ENCODE peak calls at places on chromosome 6, in six cellular contexts. J, Q, H, R, X and M are unnamed samples.

GRCh38 chr6:21000391-21000801 is 466.1 kb downstream of the CDKAL1 start:
- DNase-seq in X (no peak), R (peak; percentile 86), H (no peak), Q (no peak), J (no peak), M (no peak)

GRCh38 chr6:41558033-41558807 is 12.0 kb downstream of the FOXP4 start:
- DNase-seq in H (no peak), X (no peak), Q (no peak), R (no peak), J (no peak), M (no peak)

GRCh38 chr6:53827485-53827884 is 32.7 kb downstream of the LRRC1 start:
- DNase-seq in J (no peak), X (no peak), Q (no peak), R (no peak), H (no peak), M (no peak)

GRCh38 chr6:162899148-162899547 is 171.4 kb downstream of the PACRG start:
- DNase-seq in H (no peak), X (no peak), J (no peak), Q (no peak), R (no peak), M (no peak)

GRCh38 chr6:166712554-166713228 is 85.6 kb upstream of the RPS6KA2 start:
- DNase-seq in X (no peak), H (no peak), Q (no peak), J (no peak), R (no peak), M (no peak)

GRCh38 chr6:167849846-167850459 is 23.2 kb downstream of the AFDN start:
- DNase-seq in R (peak; percentile 66), Q (no peak), H (no peak), X (no peak), J (no peak), M (peak; percentile 83)

GRCh38 chr6:119524410-119524809 is 174.8 kb upstream of the MAN1A1 start:
- DNase-seq in X (no peak), H (no peak), R (no peak), Q (no peak), J (no peak), M (no peak)

GRCh38 chr6:50062051-50062450 is 12.3 kb upstream of the DEFB112 start:
- DNase-seq in J (no peak), R (peak; percentile 2), Q (no peak), H (no peak), X (no peak), M (no peak)

GRCh38 chr6:11585426-11586016 is 48.0 kb downstream of the TMEM170B start:
- DNase-seq in H (no peak), X (no peak), R (peak; percentile 44), J (no peak), Q (peak; percentile 31), M (peak; percentile 36)

GRCh38 chr6:30922447-30922852 is 8.4 kb downstream of the VARS2 start:
- DNase-seq in R (no peak), J (no peak), Q (no peak), H (no peak), X (no peak), M (no peak)